ENCODE peak calls at places on chromosomes 12 and 14, in six cellular contexts. K is GM06990, O is right lobe of liver, V is neural crest cell, C is keratinocyte, I is activated B cell treated with CpG ODN at 0.5 μM for 24 hours. W is an unnamed sample.

GRCh38 chr14:105465209-105466031 is 9.2 kb upstream of the CRIP2 start:
- DNase-seq in K (no peak), O (no peak), V (no peak), C (no peak), I (no peak), W (no peak)

GRCh38 chr12:131872154-131873046 is 22.0 kb upstream of the ULK1 start:
- DNase-seq in K (no peak), O (no peak), V (no peak), C (peak), I (no peak), W (no peak)

GRCh38 chr12:122111070-122111750 is 32.7 kb downstream of the MLXIP start:
- DNase-seq in K (no peak), O (no peak), V (no peak), C (peak), I (no peak), W (no peak)

GRCh38 chr12:130044991-130045621 is 117.2 kb upstream of the FZD10 start:
- DNase-seq in K (no peak), O (peak), V (peak), C (no peak), I (no peak), W (peak)

GRCh38 chr12:86945685-86946196 is 689.5 kb upstream of the MGAT4C start:
- DNase-seq in K (no peak), O (no peak), V (no peak), C (no peak), I (no peak), W (no peak)

GRCh38 chr12:57726151-57726883 is 12.2 kb downstream of the AGAP2 start:
- DNase-seq in K (no peak), O (peak), V (peak), C (peak), I (no peak), W (peak)

GRCh38 chr14:74902941-74903705 is 19.9 kb downstream of the RPS6KL1 start:
- DNase-seq in K (no peak), O (no peak), V (no peak), C (no peak), I (no peak), W (no peak)

GRCh38 chr12:106106129-106106566 is 32.6 kb downstream of the NUAK1 start:
- DNase-seq in K (no peak), O (no peak), V (no peak), C (no peak), I (no peak), W (no peak)

GRCh38 chr12:95733156-95733825 is 57.3 kb downstream of the NTN4 start:
- DNase-seq in K (no peak), O (no peak), V (no peak), C (no peak), I (no peak), W (no peak)

DNA sequence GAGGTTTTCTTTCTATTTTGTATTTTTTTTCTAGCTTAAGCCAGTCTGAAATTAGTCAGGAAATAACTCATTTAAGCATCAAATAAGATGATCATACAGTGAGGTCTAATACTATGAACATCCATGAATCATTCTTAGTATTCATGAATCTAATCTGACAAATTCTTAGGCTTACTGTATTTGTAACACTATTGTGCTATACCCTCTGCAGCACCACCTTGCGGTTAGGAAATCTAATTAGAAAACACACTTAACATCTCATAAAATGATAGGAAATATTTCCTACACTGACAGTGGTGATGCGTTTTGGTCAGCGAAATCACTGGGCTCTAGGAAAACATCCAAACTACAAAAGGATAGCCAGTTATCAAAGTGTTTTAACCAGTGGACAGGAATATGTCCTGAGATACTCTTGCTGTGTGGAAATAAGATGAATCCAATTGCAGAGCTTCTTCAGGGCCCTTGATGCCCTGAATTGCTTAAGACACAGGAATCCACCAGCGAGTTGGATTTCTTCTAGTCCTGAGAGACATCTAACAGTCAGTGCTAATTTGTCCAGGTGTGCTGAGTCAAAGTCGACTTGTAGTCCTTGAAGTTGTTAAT is 109.3 kb upstream of the MYF6 start:
- DNase-seq in K (no peak), O (no peak), V (no peak), C (peak), I (no peak), W (no peak)
- TF ChIP-seq CTCF in K (peak), O (peak), V (peak), C (peak), I (no peak), W (peak)

GRCh38 chr14:96823652-96824051 is 26.5 kb downstream of the VRK1 start:
- DNase-seq in K (no peak), O (no peak), V (no peak), C (no peak), I (no peak), W (no peak)
- TF ChIP-seq CTCF in K (no peak), O (no peak), V (no peak), C (no peak), I (no peak), W (no peak)

GRCh38 chr14:86652512-86652911 is 1122.6 kb downstream of the FLRT2 start:
- DNase-seq in K (no peak), O (no peak), V (no peak), C (no peak), I (no peak), W (no peak)

DNA sequence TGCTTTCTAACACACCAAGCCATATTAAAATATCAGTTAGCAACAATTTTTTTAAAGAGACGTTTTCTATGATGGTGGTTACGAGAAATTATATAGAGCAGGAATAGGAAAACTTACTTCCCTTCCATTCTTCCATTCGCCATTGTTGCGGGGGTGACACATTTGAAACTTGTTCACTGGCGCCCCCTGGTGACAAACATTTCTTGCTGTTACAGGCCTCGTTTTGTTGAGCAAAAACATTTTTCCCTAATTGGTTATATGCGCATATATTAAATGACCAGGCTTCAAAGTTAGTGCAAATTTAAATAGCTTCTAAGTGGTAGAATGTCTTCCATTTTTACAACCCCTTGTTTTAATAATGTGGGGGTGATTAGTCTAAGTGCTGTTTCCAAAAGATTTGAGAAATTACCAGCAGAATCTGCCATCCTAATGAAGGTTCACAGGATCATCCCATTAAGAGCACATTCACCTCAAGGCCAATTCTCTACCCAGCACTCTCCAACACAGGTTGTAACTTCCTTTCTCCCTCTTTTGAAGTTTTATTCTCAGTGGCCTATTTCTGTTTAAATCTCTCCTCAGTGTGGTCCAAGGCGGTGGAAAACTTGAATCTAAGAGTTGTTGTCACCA is 1124.7 kb downstream of the FLRT2 start:
- DNase-seq in K (no peak), O (no peak), V (peak), C (no peak), I (no peak), W (no peak)
- TF ChIP-seq CTCF in K (peak), O (peak), V (peak), C (peak), I (no peak), W (peak)

DNA sequence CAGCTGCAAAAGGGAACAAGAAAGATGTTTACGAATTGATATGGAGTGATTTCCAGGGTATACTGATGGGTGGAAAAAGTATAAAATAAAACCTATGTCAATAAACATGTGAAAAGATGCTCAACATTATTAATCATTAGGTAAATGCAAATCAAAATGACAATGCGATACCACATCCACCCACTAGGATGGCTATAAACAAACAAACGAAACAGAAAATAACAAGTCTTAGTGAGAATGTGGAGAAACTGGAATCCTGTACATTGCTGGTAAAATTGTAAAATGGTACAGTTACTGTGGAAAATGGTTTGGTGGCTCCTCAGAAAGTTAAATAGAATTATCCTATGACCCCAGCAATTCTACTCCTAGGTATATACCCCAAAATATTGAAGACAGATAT is 9.5 kb upstream of the BEST3 start:
- DNase-seq in K (no peak), O (no peak), V (no peak), C (no peak), I (no peak), W (no peak)
- TF ChIP-seq CTCF in K (no peak), O (no peak), V (peak), C (no peak), I (no peak), W (peak)

GRCh38 chr12:128823916-128824839 is at the start of gene SLC15A4:
- DNase-seq in K (peak), O (peak), V (peak), C (peak), I (peak), W (peak)
- TF ChIP-seq CTCF in K (peak), O (peak), V (peak), C (no peak), I (no peak), W (peak)

GRCh38 chr14:23895480-23895879 is 58.1 kb upstream of the DHRS4 start:
- DNase-seq in K (no peak), O (no peak), V (no peak), C (no peak), I (no peak), W (no peak)
- TF ChIP-seq CTCF in K (peak), O (peak), V (no peak), C (no peak), I (no peak), W (no peak)

W was measured in progenitor cell of endocrine pancreas.